ENCODE peak calls at places on chromosomes 4 and X, in six cellular contexts. One of them, this sample, is unnamed.

GRCh38 chrX:115531818-115532403 is 29.1 kb upstream of the PLS3 start:
- DNase-seq in AG04450: no peak
- DNase-seq in OCI-LY7: no peak
- DNase-seq in heart right ventricle: no peak
- DNase-seq in neural crest cell: no peak
- DNase-seq in fibroblast of mammary gland: peak
- DNase-seq in this sample: no peak

GRCh38 chr4:125985856-125986255 is 671.1 kb downstream of the FAT4 start:
- DNase-seq in AG04450: no peak
- DNase-seq in OCI-LY7: no peak
- DNase-seq in heart right ventricle: no peak
- DNase-seq in neural crest cell: no peak
- DNase-seq in fibroblast of mammary gland: no peak
- DNase-seq in this sample: no peak

GRCh38 chrX:39214380-39215126 is 413.3 kb downstream of the MID1IP1 start:
- DNase-seq in AG04450: no peak
- DNase-seq in OCI-LY7: no peak
- DNase-seq in heart right ventricle: no peak
- DNase-seq in neural crest cell: no peak
- DNase-seq in fibroblast of mammary gland: no peak
- DNase-seq in this sample: no peak

GRCh38 chr4:147056951-147057630 is 111.4 kb upstream of the TTC29 start:
- DNase-seq in AG04450: no peak
- DNase-seq in OCI-LY7: peak
- DNase-seq in heart right ventricle: no peak
- DNase-seq in neural crest cell: no peak
- DNase-seq in fibroblast of mammary gland: peak
- DNase-seq in this sample: no peak

GRCh38 chr4:173526724-173527102 is 3.3 kb downstream of the HAND2 start:
- DNase-seq in AG04450: no peak
- DNase-seq in OCI-LY7: no peak
- DNase-seq in heart right ventricle: no peak
- DNase-seq in neural crest cell: no peak
- DNase-seq in fibroblast of mammary gland: no peak
- DNase-seq in this sample: no peak

GRCh38 chr4:5399790-5400421 is 308.5 kb downstream of the EVC2 start:
- DNase-seq in AG04450: peak
- DNase-seq in OCI-LY7: peak
- DNase-seq in heart right ventricle: no peak
- DNase-seq in neural crest cell: peak
- DNase-seq in fibroblast of mammary gland: peak
- DNase-seq in this sample: no peak

GRCh38 chr4:99315839-99316238 is 5.4 kb downstream of the ADH1B start:
- DNase-seq in AG04450: no peak
- DNase-seq in OCI-LY7: no peak
- DNase-seq in heart right ventricle: no peak
- DNase-seq in neural crest cell: no peak
- DNase-seq in fibroblast of mammary gland: no peak
- DNase-seq in this sample: no peak

GRCh38 chr4:7651461-7651921 is 216.8 kb upstream of the PSAPL1 start:
- DNase-seq in AG04450: no peak
- DNase-seq in OCI-LY7: no peak
- DNase-seq in heart right ventricle: no peak
- DNase-seq in neural crest cell: no peak
- DNase-seq in fibroblast of mammary gland: peak
- DNase-seq in this sample: no peak

GRCh38 chr4:147360301-147360700 is 120.6 kb upstream of the EDNRA start:
- DNase-seq in AG04450: peak
- DNase-seq in OCI-LY7: no peak
- DNase-seq in heart right ventricle: no peak
- DNase-seq in neural crest cell: no peak
- DNase-seq in fibroblast of mammary gland: peak
- DNase-seq in this sample: no peak

GRCh38 chr4:152956650-152957436 is 20.7 kb downstream of the FHDC1 start:
- DNase-seq in AG04450: peak
- DNase-seq in OCI-LY7: no peak
- DNase-seq in heart right ventricle: no peak
- DNase-seq in neural crest cell: no peak
- DNase-seq in fibroblast of mammary gland: no peak
- DNase-seq in this sample: no peak

GRCh38 chrX:70924294-70924693 is 6.6 kb downstream of the SLC7A3 start:
- DNase-seq in AG04450: no peak
- DNase-seq in OCI-LY7: no peak
- DNase-seq in heart right ventricle: no peak
- DNase-seq in neural crest cell: no peak
- DNase-seq in fibroblast of mammary gland: no peak
- DNase-seq in this sample: no peak

GRCh38 chr4:7042697-7043464 is at the start of gene TADA2B:
- DNase-seq in AG04450: peak
- DNase-seq in OCI-LY7: peak
- DNase-seq in heart right ventricle: peak
- DNase-seq in neural crest cell: peak
- DNase-seq in fibroblast of mammary gland: peak
- DNase-seq in this sample: peak

GRCh38 chr4:100681289-100681688 is 163.5 kb upstream of the EMCN start:
- DNase-seq in AG04450: no peak
- DNase-seq in OCI-LY7: no peak
- DNase-seq in heart right ventricle: no peak
- DNase-seq in neural crest cell: no peak
- DNase-seq in fibroblast of mammary gland: no peak
- DNase-seq in this sample: no peak

GRCh38 chr4:150087007-150087406 is 8.8 kb downstream of the DCLK2 start:
- DNase-seq in AG04450: no peak
- DNase-seq in OCI-LY7: no peak
- DNase-seq in heart right ventricle: no peak
- DNase-seq in neural crest cell: no peak
- DNase-seq in fibroblast of mammary gland: no peak
- DNase-seq in this sample: no peak

GRCh38 chr4:108762559-108763225 is at the start of gene ETNPPL:
- DNase-seq in AG04450: no peak
- DNase-seq in OCI-LY7: no peak
- DNase-seq in heart right ventricle: peak
- DNase-seq in neural crest cell: peak
- DNase-seq in fibroblast of mammary gland: no peak
- DNase-seq in this sample: peak

GRCh38 chr4:17869327-17869726 is 58.5 kb downstream of the NCAPG start:
- DNase-seq in AG04450: peak
- DNase-seq in OCI-LY7: no peak
- DNase-seq in heart right ventricle: no peak
- DNase-seq in neural crest cell: no peak
- DNase-seq in fibroblast of mammary gland: no peak
- DNase-seq in this sample: no peak

GRCh38 chr4:38857354-38858096 is 908 bp upstream of the TLR6 start:
- DNase-seq in AG04450: peak
- DNase-seq in OCI-LY7: peak
- DNase-seq in heart right ventricle: no peak
- DNase-seq in neural crest cell: no peak
- DNase-seq in fibroblast of mammary gland: peak
- DNase-seq in this sample: peak

GRCh38 chr4:2069986-2070385 is 10.9 kb downstream of the NAT8L start:
- DNase-seq in AG04450: no peak
- DNase-seq in OCI-LY7: no peak
- DNase-seq in heart right ventricle: no peak
- DNase-seq in neural crest cell: no peak
- DNase-seq in fibroblast of mammary gland: no peak
- DNase-seq in this sample: no peak

GRCh38 chr4:2247128-2248043 is 5.5 kb upstream of the HAUS3 start:
- DNase-seq in AG04450: no peak
- DNase-seq in OCI-LY7: no peak
- DNase-seq in heart right ventricle: peak
- DNase-seq in neural crest cell: no peak
- DNase-seq in fibroblast of mammary gland: no peak
- DNase-seq in this sample: peak

GRCh38 chr4:15936495-15936894 is 2.0 kb downstream of the FGFBP1 start:
- DNase-seq in AG04450: no peak
- DNase-seq in OCI-LY7: no peak
- DNase-seq in heart right ventricle: no peak
- DNase-seq in neural crest cell: no peak
- DNase-seq in fibroblast of mammary gland: no peak
- DNase-seq in this sample: no peak

GRCh38 chr4:148065069-148065468 is 333.2 kb downstream of the ARHGAP10 start:
- DNase-seq in AG04450: peak
- DNase-seq in OCI-LY7: no peak
- DNase-seq in heart right ventricle: no peak
- DNase-seq in neural crest cell: no peak
- DNase-seq in fibroblast of mammary gland: peak
- DNase-seq in this sample: no peak

GRCh38 chr4:39044364-39044946 is 12.2 kb upstream of the TMEM156 start:
- DNase-seq in AG04450: peak
- DNase-seq in OCI-LY7: peak
- DNase-seq in heart right ventricle: peak
- DNase-seq in neural crest cell: peak
- DNase-seq in fibroblast of mammary gland: peak
- DNase-seq in this sample: peak

GRCh38 chr4:111326450-111326849 is 703.6 kb upstream of the PITX2 start:
- DNase-seq in AG04450: no peak
- DNase-seq in OCI-LY7: no peak
- DNase-seq in heart right ventricle: no peak
- DNase-seq in neural crest cell: no peak
- DNase-seq in fibroblast of mammary gland: no peak
- DNase-seq in this sample: no peak

GRCh38 chr4:111323496-111323895 is 700.6 kb upstream of the PITX2 start:
- DNase-seq in AG04450: peak
- DNase-seq in OCI-LY7: no peak
- DNase-seq in heart right ventricle: no peak
- DNase-seq in neural crest cell: no peak
- DNase-seq in fibroblast of mammary gland: peak
- DNase-seq in this sample: no peak

GRCh38 chr4:111323916-111324315 is 701.0 kb upstream of the PITX2 start:
- DNase-seq in AG04450: no peak
- DNase-seq in OCI-LY7: no peak
- DNase-seq in heart right ventricle: no peak
- DNase-seq in neural crest cell: no peak
- DNase-seq in fibroblast of mammary gland: peak
- DNase-seq in this sample: no peak
- TF ChIP-seq CTCF in AG04450: no peak
- TF ChIP-seq CTCF in OCI-LY7: no peak
- TF ChIP-seq CTCF in heart right ventricle: no peak
- TF ChIP-seq CTCF in neural crest cell: no peak
- TF ChIP-seq CTCF in fibroblast of mammary gland: no peak
- TF ChIP-seq CTCF in this sample: no peak

GRCh38 chrX:155216179-155216939 is at the start of gene VBP1:
- DNase-seq in AG04450: peak
- DNase-seq in OCI-LY7: peak
- DNase-seq in heart right ventricle: peak
- DNase-seq in neural crest cell: peak
- DNase-seq in fibroblast of mammary gland: peak
- DNase-seq in this sample: peak

GRCh38 chrX:155213731-155214130 is 2.5 kb upstream of the VBP1 start:
- DNase-seq in AG04450: no peak
- DNase-seq in OCI-LY7: no peak
- DNase-seq in heart right ventricle: no peak
- DNase-seq in neural crest cell: no peak
- DNase-seq in fibroblast of mammary gland: no peak
- DNase-seq in this sample: no peak

GRCh38 chrX:155215443-155216178 is 649 bp upstream of the VBP1 start:
- DNase-seq in AG04450: no peak
- DNase-seq in OCI-LY7: no peak
- DNase-seq in heart right ventricle: no peak
- DNase-seq in neural crest cell: no peak
- DNase-seq in fibroblast of mammary gland: peak
- DNase-seq in this sample: no peak

GRCh38 chrX:155216940-155217450 is 735 bp downstream of the VBP1 start:
- DNase-seq in AG04450: no peak
- DNase-seq in OCI-LY7: peak
- DNase-seq in heart right ventricle: no peak
- DNase-seq in neural crest cell: no peak
- DNase-seq in fibroblast of mammary gland: peak
- DNase-seq in this sample: no peak

GRCh38 chrX:155211208-155211607 is 5.1 kb upstream of the VBP1 start:
- DNase-seq in AG04450: no peak
- DNase-seq in OCI-LY7: no peak
- DNase-seq in heart right ventricle: no peak
- DNase-seq in neural crest cell: no peak
- DNase-seq in fibroblast of mammary gland: no peak
- DNase-seq in this sample: no peak
- TF ChIP-seq CTCF in AG04450: no peak
- TF ChIP-seq CTCF in OCI-LY7: no peak
- TF ChIP-seq CTCF in heart right ventricle: no peak
- TF ChIP-seq CTCF in neural crest cell: no peak
- TF ChIP-seq CTCF in fibroblast of mammary gland: no peak
- TF ChIP-seq CTCF in this sample: no peak

GRCh38 chr4:77432702-77433101 is 172.9 kb upstream of the CXCL13 start:
- DNase-seq in AG04450: no peak
- DNase-seq in OCI-LY7: peak
- DNase-seq in heart right ventricle: no peak
- DNase-seq in neural crest cell: no peak
- DNase-seq in fibroblast of mammary gland: no peak
- DNase-seq in this sample: no peak

GRCh38 chr4:77434299-77435092 is 171.1 kb upstream of the CXCL13 start:
- DNase-seq in AG04450: no peak
- DNase-seq in OCI-LY7: no peak
- DNase-seq in heart right ventricle: peak
- DNase-seq in neural crest cell: no peak
- DNase-seq in fibroblast of mammary gland: no peak
- DNase-seq in this sample: no peak

GRCh38 chr4:77433102-77433733 is 172.4 kb upstream of the CXCL13 start:
- DNase-seq in AG04450: no peak
- DNase-seq in OCI-LY7: peak
- DNase-seq in heart right ventricle: no peak
- DNase-seq in neural crest cell: no peak
- DNase-seq in fibroblast of mammary gland: peak
- DNase-seq in this sample: peak

GRCh38 chr4:77430847-77431246 is 174.8 kb upstream of the CXCL13 start:
- DNase-seq in AG04450: no peak
- DNase-seq in OCI-LY7: no peak
- DNase-seq in heart right ventricle: no peak
- DNase-seq in neural crest cell: no peak
- DNase-seq in fibroblast of mammary gland: no peak
- DNase-seq in this sample: no peak
- TF ChIP-seq CTCF in AG04450: no peak
- TF ChIP-seq CTCF in OCI-LY7: peak
- TF ChIP-seq CTCF in heart right ventricle: no peak
- TF ChIP-seq CTCF in neural crest cell: peak
- TF ChIP-seq CTCF in fibroblast of mammary gland: no peak
- TF ChIP-seq CTCF in this sample: no peak

GRCh38 chr4:169244210-169244609 is 26.5 kb downstream of the SH3RF1 start:
- DNase-seq in AG04450: no peak
- DNase-seq in OCI-LY7: no peak
- DNase-seq in heart right ventricle: no peak
- DNase-seq in neural crest cell: no peak
- DNase-seq in fibroblast of mammary gland: peak
- DNase-seq in this sample: no peak

GRCh38 chr4:169239236-169239905 is 31.4 kb downstream of the SH3RF1 start:
- DNase-seq in AG04450: no peak
- DNase-seq in OCI-LY7: no peak
- DNase-seq in heart right ventricle: no peak
- DNase-seq in neural crest cell: no peak
- DNase-seq in fibroblast of mammary gland: peak
- DNase-seq in this sample: no peak

GRCh38 chr4:169241480-169241879 is 29.3 kb downstream of the SH3RF1 start:
- DNase-seq in AG04450: no peak
- DNase-seq in OCI-LY7: no peak
- DNase-seq in heart right ventricle: no peak
- DNase-seq in neural crest cell: no peak
- DNase-seq in fibroblast of mammary gland: no peak
- DNase-seq in this sample: no peak

GRCh38 chr4:169246957-169247396 is 23.8 kb downstream of the SH3RF1 start:
- DNase-seq in AG04450: no peak
- DNase-seq in OCI-LY7: no peak
- DNase-seq in heart right ventricle: no peak
- DNase-seq in neural crest cell: no peak
- DNase-seq in fibroblast of mammary gland: no peak
- DNase-seq in this sample: no peak

GRCh38 chr4:169243808-169244207 is 26.9 kb downstream of the SH3RF1 start:
- DNase-seq in AG04450: no peak
- DNase-seq in OCI-LY7: no peak
- DNase-seq in heart right ventricle: no peak
- DNase-seq in neural crest cell: no peak
- DNase-seq in fibroblast of mammary gland: peak
- DNase-seq in this sample: no peak
- TF ChIP-seq CTCF in AG04450: no peak
- TF ChIP-seq CTCF in OCI-LY7: no peak
- TF ChIP-seq CTCF in heart right ventricle: no peak
- TF ChIP-seq CTCF in neural crest cell: no peak
- TF ChIP-seq CTCF in fibroblast of mammary gland: no peak
- TF ChIP-seq CTCF in this sample: no peak